ENCODE peak calls at places on chromosomes 13 and 19, in eight cellular contexts. N, Q, M, G, W, V, F and K are unnamed samples.

GRCh38 chr13:20035130-20035529 is 76.6 kb downstream of the ZMYM2 start:
- DNase-seq in N (no peak), Q (no peak), M (no peak), G (peak; percentile 19), W (no peak), V (no peak), F (no peak), K (no peak)

GRCh38 chr13:100668408-100668807 is 6.2 kb downstream of the TMTC4 start:
- DNase-seq in N (no peak), Q (no peak), M (no peak), G (peak; percentile 50), W (no peak), V (no peak), F (no peak), K (no peak)

GRCh38 chr19:41218615-41219507 is at the start of gene AXL:
- DNase-seq in N (no peak), Q (peak; percentile 71), M (peak; percentile 75), G (peak; percentile 90), W (no peak), V (peak; percentile 91), F (no peak), K (no peak)

GRCh38 chr13:20351279-20352022 is 119.3 kb upstream of the GJB6 start:
- DNase-seq in N (no peak), Q (no peak), M (no peak), G (peak; percentile 55), W (no peak), V (no peak), F (no peak), K (no peak)

GRCh38 chr13:63435668-63436275 is 2020.1 kb upstream of the PCDH20 start:
- DNase-seq in N (no peak), Q (no peak), M (no peak), G (peak; percentile 96), W (no peak), V (no peak), F (no peak), K (no peak)

GRCh38 chr19:41175825-41176734 is 16.9 kb upstream of the CYP2S1 start:
- DNase-seq in N (no peak), Q (peak; percentile 37), M (peak; percentile 38), G (peak; percentile 68), W (peak; percentile 28), V (peak; percentile 75), F (no peak), K (no peak)

GRCh38 chr19:42038675-42039074 is 31.3 kb downstream of the GRIK5 start:
- DNase-seq in N (no peak), Q (no peak), M (no peak), G (peak; percentile 4), W (no peak), V (no peak), F (no peak), K (no peak)

GRCh38 chr19:38686530-38686888 is 39.1 kb downstream of the ACTN4 start:
- DNase-seq in N (no peak), Q (no peak), M (no peak), G (no peak), W (peak; percentile 35), V (no peak), F (no peak), K (peak; percentile 62)

GRCh38 chr19:33388231-33388816 is 14.8 kb downstream of the CEBPG start:
- DNase-seq in N (no peak), Q (no peak), M (no peak), G (no peak), W (no peak), V (no peak), F (no peak), K (no peak)

GRCh38 chr13:76600086-76600485 is 286.1 kb downstream of the KCTD12 start:
- DNase-seq in N (no peak), Q (no peak), M (no peak), G (peak; percentile 49), W (no peak), V (no peak), F (no peak), K (no peak)

GRCh38 chr13:46475586-46475991 is 77.4 kb upstream of the LRCH1 start:
- DNase-seq in N (no peak), Q (no peak), M (no peak), G (peak; percentile 35), W (no peak), V (no peak), F (no peak), K (no peak)

GRCh38 chr19:40718774-40719391 is 2.0 kb downstream of the ITPKC start:
- DNase-seq in N (no peak), Q (peak; percentile 57), M (peak; percentile 72), G (peak; percentile 61), W (no peak), V (peak; percentile 61), F (peak; percentile 79), K (peak; percentile 46)

GRCh38 chr19:49710372-49710951 is 19.5 kb downstream of the CPT1C start:
- DNase-seq in N (no peak), Q (no peak), M (no peak), G (peak; percentile 42), W (no peak), V (no peak), F (no peak), K (no peak)

GRCh38 chr13:50574731-50575130 is 268.8 kb downstream of the DLEU7 start:
- DNase-seq in N (no peak), Q (no peak), M (no peak), G (peak; percentile 63), W (no peak), V (no peak), F (no peak), K (no peak)

GRCh38 chr19:41269571-41269970 is 5.4 kb downstream of the HNRNPUL1 start:
- DNase-seq in N (no peak), Q (no peak), M (no peak), G (no peak), W (no peak), V (no peak), F (no peak), K (no peak)

GRCh38 chr13:73109288-73109899 is 50.6 kb downstream of the KLF5 start:
- DNase-seq in N (no peak), Q (no peak), M (no peak), G (no peak), W (no peak), V (no peak), F (no peak), K (no peak)

GRCh38 chr19:38401148-38401547 is 1.7 kb upstream of the FAM98C start:
- DNase-seq in N (no peak), Q (no peak), M (no peak), G (peak; percentile 51), W (no peak), V (no peak), F (no peak), K (no peak)

GRCh38 chr19:31553112-31553843 is 204.0 kb upstream of the TSHZ3 start:
- DNase-seq in N (no peak), Q (no peak), M (no peak), G (no peak), W (no peak), V (no peak), F (no peak), K (no peak)

GRCh38 chr19:15717781-15718180 is 10.0 kb upstream of the OR10H2 start:
- DNase-seq in N (no peak), Q (peak; percentile 19), M (no peak), G (no peak), W (no peak), V (no peak), F (no peak), K (no peak)

GRCh38 chr13:66853559-66853958 is 376.6 kb downstream of the PCDH9 start:
- DNase-seq in N (no peak), Q (no peak), M (no peak), G (no peak), W (no peak), V (no peak), F (no peak), K (no peak)

GRCh38 chr13:51614350-51614786 is 30.1 kb downstream of the WDFY2 start:
- DNase-seq in N (no peak), Q (no peak), M (no peak), G (no peak), W (peak; percentile 23), V (no peak), F (peak; percentile 36), K (no peak)

GRCh38 chr19:56141416-56141992 is 417 bp downstream of the ZNF444 start:
- DNase-seq in N (no peak), Q (no peak), M (no peak), G (no peak), W (peak; percentile 54), V (peak; percentile 21), F (peak; percentile 55), K (peak; percentile 59)

GRCh38 chr13:45205124-45205523 is 4.3 kb upstream of the KCTD4 start:
- DNase-seq in N (no peak), Q (no peak), M (no peak), G (no peak), W (no peak), V (no peak), F (no peak), K (no peak)

GRCh38 chr13:41428155-41428554 is 29.2 kb upstream of the RGCC start:
- DNase-seq in N (no peak), Q (peak; percentile 7), M (no peak), G (no peak), W (peak; percentile 25), V (no peak), F (no peak), K (no peak)

GRCh38 chr13:79423801-79424642 is 18.0 kb upstream of the RBM26 start:
- DNase-seq in N (peak; percentile 51), Q (no peak), M (no peak), G (peak; percentile 77), W (no peak), V (peak; percentile 56), F (no peak), K (peak; percentile 34)
- TF ChIP-seq CTCF in N (peak; percentile 58), Q (peak; percentile 69), M (peak; percentile 59), G (peak; percentile 54), W (peak; percentile 86), V (peak; percentile 63), F (peak; percentile 45), K (peak; percentile 67)

DNA sequence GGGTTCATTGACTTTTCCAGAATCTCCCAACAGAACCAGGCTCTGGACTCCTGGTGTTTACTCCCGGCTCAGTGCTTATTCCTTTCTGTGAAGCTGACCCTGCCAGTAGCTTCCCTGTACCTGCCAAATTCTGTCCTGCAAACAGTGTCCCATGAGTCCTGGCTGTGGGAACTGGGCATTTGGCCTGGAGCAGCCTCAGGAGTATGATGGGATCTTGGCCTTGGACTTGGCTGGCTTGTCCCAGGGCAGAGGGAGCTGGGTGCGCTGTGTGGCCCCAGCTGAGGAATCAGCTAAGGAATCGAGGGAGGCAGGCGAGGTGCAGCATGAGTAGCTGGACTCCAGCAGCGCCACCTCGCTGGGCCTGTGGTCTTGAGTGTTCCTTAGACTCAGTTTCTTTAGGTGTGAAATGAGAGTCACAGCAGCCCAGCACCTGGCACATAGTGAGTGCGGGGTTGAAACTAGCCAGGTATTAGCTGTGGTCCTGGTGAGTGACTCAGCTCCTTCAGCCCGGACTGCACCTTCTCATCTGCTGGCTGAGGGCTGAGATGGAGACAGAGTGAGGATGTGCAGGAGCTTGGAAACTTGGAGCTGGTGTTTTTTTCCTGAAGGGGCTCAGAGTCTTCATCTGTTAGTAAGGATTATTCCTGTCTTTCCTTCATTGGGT is 10.4 kb downstream of the CLASRP start:
- DNase-seq in N (peak; percentile 77), Q (no peak), M (no peak), G (no peak), W (no peak), V (no peak), F (peak; percentile 67), K (no peak)
- TF ChIP-seq CTCF in N (peak; percentile 27), Q (no peak), M (no peak), G (no peak), W (no peak), V (no peak), F (no peak), K (no peak)

GRCh38 chr13:84574851-84575250 is 692.6 kb upstream of the SLITRK1 start:
- DNase-seq in N (peak; percentile 33), Q (no peak), M (no peak), G (peak; percentile 21), W (no peak), V (no peak), F (no peak), K (no peak)
- TF ChIP-seq CTCF in N (peak; percentile 43), Q (no peak), M (no peak), G (peak; percentile 31), W (no peak), V (peak; percentile 41), F (no peak), K (no peak)

GRCh38 chr13:110274687-110275086 is 32.3 kb downstream of the COL4A1 start:
- DNase-seq in N (no peak), Q (no peak), M (no peak), G (peak; percentile 32), W (no peak), V (no peak), F (no peak), K (no peak)
- TF ChIP-seq CTCF in N (no peak), Q (no peak), M (no peak), G (peak; percentile 36), W (no peak), V (peak; percentile 27), F (no peak), K (no peak)